ENCODE peak calls at places on chromosomes 1 and 21, in seven cellular contexts. U is pancreas, O is thyroid gland, I is mammary epithelial cell, R is brain microvascular endothelial cell, V is RWPE1, L is aorta. J is an unnamed sample.

GRCh38 chr1:30407862-30408580 is 315.4 kb downstream of the MATN1 start:
- DNase-seq in R (peak), V (no peak), O (no peak), I (no peak), U (no peak), L (peak), J (no peak)

GRCh38 chr21:42049578-42050430 is 21.3 kb upstream of the UMODL1 start:
- DNase-seq in O (no peak), U (no peak), R (no peak), L (peak), V (no peak), I (no peak), J (no peak)

GRCh38 chr21:36479415-36480402 is at the start of gene CLDN14:
- DNase-seq in V (no peak), R (no peak), L (no peak), I (no peak), O (peak), U (no peak), J (no peak)

GRCh38 chr1:162056043-162056442 is 13.4 kb upstream of the NOS1AP start:
- DNase-seq in I (peak), O (peak), V (peak), U (peak), R (peak), L (peak), J (peak)

GRCh38 chr1:227059076-227059475 is 119.0 kb downstream of the COQ8A start:
- DNase-seq in L (no peak), R (no peak), O (no peak), I (no peak), U (no peak), V (no peak), J (no peak)

GRCh38 chr21:33750017-33750416 is 107.7 kb downstream of the ITSN1 start:
- DNase-seq in R (no peak), I (no peak), O (no peak), U (no peak), V (no peak), L (no peak), J (no peak)

GRCh38 chr1:22687191-22687590 is 23.4 kb upstream of the EPHB2 start:
- DNase-seq in O (no peak), U (no peak), I (no peak), L (no peak), R (no peak), V (no peak), J (no peak)

GRCh38 chr21:39141502-39141901 is 41.7 kb downstream of the PSMG1 start:
- DNase-seq in V (no peak), U (no peak), I (no peak), R (no peak), L (no peak), O (no peak), J (no peak)

GRCh38 chr1:25538165-25538860 is 5.1 kb upstream of the LDLRAP1 start:
- DNase-seq in R (no peak), O (no peak), V (peak), L (no peak), I (no peak), U (no peak), J (no peak)

GRCh38 chr1:228814091-228814610 is 78.9 kb downstream of the RHOU start:
- DNase-seq in L (no peak), I (no peak), O (no peak), V (no peak), R (no peak), U (no peak), J (no peak)

GRCh38 chr1:158496379-158496778 is 24.4 kb downstream of the OR10R2 start:
- DNase-seq in O (no peak), L (no peak), U (no peak), R (no peak), I (peak), V (no peak), J (no peak)

GRCh38 chr1:205270764-205271163 is 43.0 kb downstream of the TMCC2 start:
- DNase-seq in I (peak), L (no peak), V (peak), R (peak), O (no peak), U (no peak), J (no peak)

GRCh38 chr1:66571789-66572188 is 37.8 kb downstream of the SGIP1 start:
- DNase-seq in O (no peak), I (peak), V (peak), U (no peak), L (no peak), R (no peak), J (no peak)

GRCh38 chr1:175580351-175580750 is 163.0 kb downstream of the TNR start:
- DNase-seq in L (no peak), I (no peak), R (no peak), O (no peak), U (no peak), V (no peak), J (no peak)

GRCh38 chr1:67332653-67333529 is 25.2 kb downstream of the IL12RB2 start:
- DNase-seq in O (no peak), L (no peak), V (no peak), U (no peak), I (no peak), R (no peak), J (no peak)

GRCh38 chr1:13813398-13814012 is 113.5 kb downstream of the PRDM2 start:
- DNase-seq in L (peak), O (peak), R (no peak), U (no peak), V (no peak), I (no peak), J (peak)

GRCh38 chr1:16172964-16173446 is 17.1 kb upstream of the EPHA2 start:
- DNase-seq in I (no peak), U (no peak), R (peak), L (no peak), O (no peak), V (no peak), J (no peak)

GRCh38 chr1:109579044-109579443 is 30.6 kb downstream of the GNAI3 start:
- DNase-seq in O (no peak), U (no peak), I (no peak), L (no peak), V (no peak), R (no peak), J (no peak)

GRCh38 chr1:231053493-231054162 is 13.6 kb upstream of the FAM89A start:
- DNase-seq in R (peak), V (no peak), L (no peak), U (peak), O (peak), I (no peak), J (no peak)

GRCh38 chr1:110774398-110774797 is 98.5 kb upstream of the CD53 start:
- DNase-seq in L (no peak), U (no peak), O (no peak), R (no peak), I (no peak), V (no peak), J (no peak)

GRCh38 chr1:110771245-110772022 is 96.7 kb upstream of the KCNA3 start:
- DNase-seq in V (peak), O (no peak), U (no peak), L (no peak), I (peak), R (no peak), J (no peak)

GRCh38 chr1:110773813-110774212 is 99.1 kb upstream of the KCNA3 start:
- DNase-seq in R (no peak), L (no peak), I (no peak), V (no peak), O (no peak), U (no peak), J (no peak)

GRCh38 chr1:110768595-110768994 is 93.9 kb upstream of the KCNA3 start:
- DNase-seq in I (no peak), L (no peak), U (no peak), V (no peak), R (no peak), O (no peak), J (no peak)

DNA sequence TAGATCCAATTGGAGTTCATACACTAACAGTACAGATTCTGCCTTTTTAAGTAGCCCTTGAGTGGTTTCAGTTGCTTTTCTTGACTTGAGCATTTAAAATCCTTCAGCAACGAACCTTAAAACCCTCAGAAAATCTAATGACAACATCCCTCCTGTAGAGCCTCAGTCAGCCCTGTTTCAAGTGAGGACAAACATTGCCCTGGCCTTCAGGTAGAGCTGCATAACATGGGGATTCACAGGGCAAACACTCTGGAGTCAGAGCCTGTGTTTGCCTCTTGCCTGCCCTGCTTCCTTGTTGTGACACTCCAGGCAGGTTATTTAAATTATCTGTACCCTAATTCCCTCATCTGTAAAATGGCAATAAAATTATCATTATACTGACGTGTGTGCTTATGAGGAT is 96.1 kb upstream of the KCNA3 start:
- DNase-seq in O (no peak), V (no peak), L (no peak), I (no peak), U (no peak), R (no peak), J (no peak)
- H3K27ac ChIP-seq in O (no peak), V (no peak), L (no peak), I (peak), U (no peak), R (no peak), J (no peak)

GRCh38 chr1:206503591-206504362 is 3.6 kb upstream of the RASSF5 start:
- DNase-seq in R (peak), I (peak), U (no peak), V (peak), O (no peak), L (peak), J (peak)

GRCh38 chr1:206501881-206502280 is 5.5 kb upstream of the RASSF5 start:
- DNase-seq in L (peak), U (no peak), V (no peak), R (no peak), O (no peak), I (no peak), J (peak)

GRCh38 chr1:206502403-206502802 is 4.9 kb upstream of the RASSF5 start:
- DNase-seq in R (no peak), L (peak), V (no peak), I (no peak), O (no peak), U (no peak), J (no peak)

GRCh38 chr1:206504363-206504713 is 3.0 kb upstream of the RASSF5 start:
- DNase-seq in O (no peak), L (peak), I (no peak), V (no peak), R (no peak), U (no peak), J (no peak)

GRCh38 chr1:206502813-206503212 is 4.5 kb upstream of the RASSF5 start:
- DNase-seq in I (no peak), O (no peak), R (no peak), U (no peak), L (no peak), V (no peak), J (no peak)
- H3K27ac ChIP-seq in I (no peak), O (no peak), R (no peak), U (peak), L (no peak), V (no peak), J (no peak)

DNA sequence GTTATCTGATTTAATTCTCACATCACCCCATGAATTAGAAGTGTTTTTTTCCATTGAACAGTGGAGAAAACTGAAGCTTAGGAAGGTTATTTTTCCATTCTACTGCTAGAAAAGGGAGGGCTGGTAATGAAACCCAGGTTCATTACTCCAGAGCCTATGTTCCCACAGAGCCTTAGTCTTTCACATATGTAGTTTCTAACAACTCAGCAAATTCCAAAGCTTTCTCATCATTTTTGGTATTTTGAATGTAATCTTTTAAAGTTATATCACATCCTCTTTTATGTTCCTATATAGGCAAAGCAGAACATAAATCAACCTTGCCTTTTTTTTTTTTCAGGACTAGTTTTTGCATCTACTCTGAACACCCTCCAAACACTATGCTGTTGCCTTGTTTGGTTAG is 131.9 kb upstream of the BEND5 start:
- DNase-seq in R (no peak), I (no peak), O (no peak), V (no peak), L (no peak), U (no peak), J (no peak)
- H3K27ac ChIP-seq in R (no peak), I (no peak), O (no peak), V (no peak), L (no peak), U (no peak), J (no peak)

DNA sequence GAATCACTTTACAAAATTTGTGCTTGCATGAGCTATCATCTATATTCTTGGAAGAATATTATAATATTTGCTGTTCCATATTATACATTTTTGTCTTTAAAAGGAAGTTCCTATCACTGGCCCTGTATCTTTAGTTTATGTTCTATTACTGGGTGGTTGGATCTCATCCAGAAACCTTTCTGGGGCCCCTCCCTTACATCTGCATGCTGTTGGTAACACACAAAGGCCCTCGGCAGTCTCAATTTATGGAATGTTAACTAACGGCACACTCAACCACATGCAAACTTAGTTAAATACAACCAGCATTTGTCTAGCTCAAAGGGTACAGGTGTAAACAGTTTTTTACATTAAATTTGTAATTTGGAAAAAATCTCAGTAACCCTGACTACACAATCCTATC is 9.7 kb upstream of the HYI start:
- DNase-seq in V (no peak), O (no peak), I (no peak), U (no peak), L (no peak), R (no peak), J (no peak)
- H3K27ac ChIP-seq in V (no peak), O (no peak), I (no peak), U (no peak), L (no peak), R (no peak), J (no peak)

GRCh38 chr1:53896673-53897229 is 2.8 kb downstream of the DIO1 start:
- DNase-seq in L (no peak), I (peak), U (no peak), O (peak), V (no peak), R (no peak), J (no peak)

GRCh38 chr1:53893999-53894636 is at the start of gene DIO1:
- DNase-seq in U (no peak), R (no peak), O (peak), L (no peak), V (no peak), I (no peak), J (no peak)

GRCh38 chr1:53894644-53895043 is 657 bp downstream of the DIO1 start:
- DNase-seq in I (no peak), L (no peak), R (no peak), O (no peak), U (no peak), V (no peak), J (no peak)

GRCh38 chr1:53892911-53893310 is 1.1 kb upstream of the DIO1 start:
- DNase-seq in I (no peak), R (no peak), U (no peak), O (no peak), L (no peak), V (no peak), J (peak)

DNA sequence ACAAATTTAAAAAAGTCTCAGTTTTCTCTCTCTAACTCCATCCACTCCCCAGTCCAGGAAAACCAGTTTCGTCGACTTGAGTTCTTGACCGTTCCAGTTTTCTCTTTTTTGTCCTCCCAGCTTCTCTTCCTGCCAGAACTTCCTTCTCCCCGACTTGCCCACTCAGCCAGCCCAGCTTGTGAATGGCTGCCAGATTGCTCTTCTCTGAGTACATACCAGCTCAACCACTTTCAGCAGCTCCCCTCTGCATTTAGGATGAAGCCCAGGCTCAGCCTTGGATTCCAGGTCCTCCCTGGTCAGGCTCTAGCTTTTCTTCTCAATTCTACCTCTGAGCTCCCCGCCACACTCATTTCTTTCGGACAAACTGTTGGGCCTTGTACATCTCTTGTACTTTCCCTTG is 1.4 kb downstream of the DIO1 start:
- DNase-seq in I (no peak), U (no peak), O (peak), V (no peak), L (no peak), R (no peak), J (no peak)
- H3K27ac ChIP-seq in I (no peak), U (no peak), O (peak), V (no peak), L (no peak), R (no peak), J (no peak)

J was measured in lower lobe of right lung.